ENCODE peak calls at places on chromosomes 16 and 17, in seven cellular contexts. G is thoracic aorta; M is body of pancreas; X is keratinocyte; C is ovary; Z is CD8-positive, alpha-beta memory T cell; E is cardiac muscle cell. T is an unnamed sample. For H3K4me1, the result is how much of the 10 kb centered on the place peaks cover.

GRCh38 chr17:3025421-3026124 is 37.8 kb downstream of the OR1D5 start:
- DNase-seq in G (no peak), X (no peak), M (no peak), E (no peak), Z (no peak), C (no peak), T (no peak)

GRCh38 chr17:61179316-61179715 is 220.3 kb upstream of the TBX2 start:
- DNase-seq in M (no peak), C (no peak), Z (no peak), G (no peak), X (no peak), E (no peak), T (no peak)

GRCh38 chr16:57994778-57995177 is 5.7 kb downstream of the ZNF319 start:
- DNase-seq in Z (peak), M (peak), C (no peak), X (no peak), G (no peak), E (peak), T (no peak)

GRCh38 chr16:86886651-86887050 is 308.3 kb downstream of the FOXL1 start:
- DNase-seq in C (no peak), G (no peak), X (no peak), Z (no peak), M (no peak), E (no peak), T (no peak)

GRCh38 chr17:37844158-37844976 is 79.8 kb upstream of the TBC1D3K start:
- DNase-seq in M (peak), C (no peak), E (peak), X (no peak), G (no peak), Z (no peak), T (no peak)

GRCh38 chr17:81058263-81058871 is 23.4 kb downstream of the BAIAP2 start:
- DNase-seq in C (no peak), G (no peak), X (no peak), E (no peak), Z (no peak), M (no peak), T (no peak)

GRCh38 chr16:66891797-66892196 is 11.5 kb downstream of the PDP2 start:
- DNase-seq in X (no peak), Z (no peak), G (no peak), C (no peak), M (no peak), E (no peak), T (no peak)

GRCh38 chr16:62034236-62035114 is 1.8 kb downstream of the CDH8 start:
- DNase-seq in E (no peak), Z (no peak), X (no peak), M (no peak), C (no peak), G (no peak), T (no peak)

GRCh38 chr17:61353615-61354014 is 46.0 kb upstream of the TBX2 start:
- DNase-seq in C (no peak), X (no peak), Z (no peak), M (no peak), G (no peak), E (no peak), T (no peak)

GRCh38 chr16:48206594-48207242 is 37.4 kb upstream of the LONP2 start:
- DNase-seq in G (no peak), C (no peak), E (peak), M (no peak), X (peak), Z (no peak), T (no peak)

GRCh38 chr16:57528499-57529323 is 7.7 kb downstream of the CCDC102A start:
- DNase-seq in X (no peak), E (no peak), G (no peak), Z (no peak), M (peak), C (peak), T (no peak)

GRCh38 chr17:9893606-9894005 is 11.5 kb downstream of the RCVRN start:
- DNase-seq in X (no peak), M (no peak), C (no peak), Z (no peak), E (peak), G (no peak), T (no peak)

GRCh38 chr16:46976550-46976949 is 3.1 kb upstream of the DNAJA2 start:
- DNase-seq in X (no peak), M (peak), Z (no peak), C (no peak), E (no peak), G (no peak), T (no peak)

GRCh38 chr16:27428035-27428785 is 26.2 kb downstream of the IL21R start:
- DNase-seq in Z (no peak), E (no peak), M (no peak), C (no peak), G (no peak), X (no peak), T (no peak)

GRCh38 chr17:18946536-18946935 is 5.4 kb upstream of the SLC5A10 start:
- DNase-seq in C (no peak), M (no peak), X (no peak), E (no peak), Z (no peak), G (no peak), T (no peak)

GRCh38 chr17:69763503-69763902 is 311.5 kb upstream of the KCNJ16 start:
- DNase-seq in C (no peak), E (peak), G (no peak), Z (no peak), M (no peak), X (no peak), T (no peak)

GRCh38 chr17:38556234-38556633 is 49.5 kb downstream of the SRCIN1 start:
- DNase-seq in M (no peak), Z (no peak), X (no peak), G (no peak), C (no peak), E (no peak), T (no peak)

GRCh38 chr17:50638572-50638850 is 3.8 kb downstream of the ABCC3 start:
- DNase-seq in C (no peak), X (no peak), G (no peak), E (no peak), Z (no peak), M (no peak), T (no peak)

GRCh38 chr17:28185658-28186057 is 133.3 kb upstream of the TMEM97 start:
- DNase-seq in M (no peak), G (no peak), C (no peak), E (no peak), Z (no peak), X (no peak), T (no peak)

GRCh38 chr16:58464916-58465731 is 34.8 kb upstream of the NDRG4 start:
- DNase-seq in G (no peak), C (no peak), M (no peak), X (no peak), E (no peak), Z (no peak), T (no peak)

GRCh38 chr17:36945959-36946725 is 2.6 kb upstream of the AATF start:
- DNase-seq in X (no peak), G (no peak), E (no peak), M (no peak), Z (no peak), C (no peak), T (no peak)

GRCh38 chr16:49283376-49284049 is 1.9 kb upstream of the CBLN1 start:
- DNase-seq in C (no peak), M (no peak), E (no peak), G (no peak), X (no peak), Z (no peak), T (no peak)

DNA sequence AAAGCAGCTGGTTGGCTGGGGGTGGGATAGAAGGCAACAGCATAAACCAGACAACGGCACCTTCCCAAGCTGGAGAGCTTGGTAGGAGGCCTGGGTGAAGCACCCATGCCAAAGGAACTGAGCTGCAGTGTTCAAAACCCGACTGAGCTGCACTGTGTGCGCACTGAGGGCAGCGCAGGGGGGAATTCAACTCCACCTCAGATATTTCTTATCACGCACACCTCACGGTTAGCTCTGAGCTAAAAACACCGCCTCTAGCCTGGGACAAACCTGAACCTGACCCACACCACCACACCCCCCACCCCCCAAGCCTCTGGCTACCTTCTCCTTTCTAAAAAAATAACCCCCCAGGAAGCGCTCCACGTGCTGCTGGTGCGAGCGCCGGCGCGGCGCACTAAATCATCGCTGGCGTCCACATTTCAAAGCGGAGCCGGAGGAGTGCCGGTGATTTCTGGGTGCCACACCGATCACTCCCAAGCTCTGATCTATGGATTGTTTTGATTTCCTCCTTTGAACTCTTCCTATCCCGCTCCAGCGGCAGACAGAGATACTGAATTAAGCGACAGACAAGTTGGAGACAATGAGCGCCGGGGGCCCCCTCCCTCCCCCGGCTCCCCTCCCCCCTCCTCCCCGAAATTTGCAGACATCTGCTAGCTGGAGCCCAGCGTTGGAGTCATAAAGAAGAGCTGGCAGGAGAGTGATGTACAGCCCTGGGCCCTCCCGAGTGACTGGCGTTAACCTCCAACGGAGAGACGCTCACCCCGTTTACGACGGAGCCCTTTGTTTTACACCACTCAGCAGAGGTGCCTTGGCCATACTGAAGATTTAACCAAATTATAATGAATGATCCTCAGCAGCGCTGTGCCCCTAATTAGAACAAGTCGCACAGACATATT is 85.0 kb downstream of the NOG start:
- DNase-seq in C (no peak), E (no peak), G (no peak), Z (no peak), X (no peak), M (no peak), T (no peak)
- H3K4me1 ChIP-seq in C (under half), E (under half), G (under half), Z (under half), X (half or more), M (under half), T (under half)

GRCh38 chr16:85793662-85794298 is 5.6 kb downstream of the EMC8 start:
- DNase-seq in G (no peak), C (no peak), M (peak), X (no peak), E (no peak), Z (no peak), T (no peak)
- H3K4me3 ChIP-seq in G (no peak), C (no peak), M (no peak), X (no peak), E (no peak), Z (no peak), T (no peak)

GRCh38 chr16:79278506-79278905 is 322.0 kb downstream of the MAF start:
- DNase-seq in X (no peak), M (no peak), E (no peak), C (no peak), G (no peak), Z (peak), T (no peak)
- H3K4me1 ChIP-seq in X (under half), M (under half), E (under half), C (under half), G (under half), Z (half or more), T (under half)

GRCh38 chr17:68288804-68289203 is 2.1 kb downstream of the SLC16A6 start:
- DNase-seq in M (no peak), C (no peak), E (no peak), Z (no peak), X (no peak), G (no peak), T (no peak)
- H3K4me3 ChIP-seq in M (no peak), C (no peak), E (no peak), Z (peak), X (no peak), G (no peak), T (peak)

DNA sequence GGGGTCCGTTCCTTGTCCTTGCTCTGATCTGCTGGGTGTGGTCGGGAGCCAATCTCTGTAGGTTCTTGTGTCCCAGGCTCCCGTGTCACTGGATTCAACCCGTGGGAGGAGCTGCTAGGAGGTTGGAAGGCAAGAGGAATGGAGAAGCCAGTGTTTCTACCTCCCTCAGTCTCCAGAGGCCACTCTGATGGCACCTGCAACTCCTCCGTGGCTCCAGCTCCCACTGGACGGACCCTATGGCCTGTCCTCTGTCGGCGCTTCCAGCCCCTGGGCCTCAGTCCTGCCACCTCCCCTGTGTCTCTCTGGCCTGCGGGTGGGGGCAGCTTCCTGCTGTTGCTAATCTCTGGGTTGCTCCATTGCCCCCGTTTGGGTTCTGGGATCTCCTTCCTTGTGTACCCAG is 71.1 kb downstream of the CMIP start:
- DNase-seq in G (no peak), X (no peak), M (no peak), C (no peak), E (no peak), Z (no peak), T (no peak)
- H3K4me1 ChIP-seq in G (under half), X (under half), M (under half), C (under half), E (under half), Z (under half), T (half or more)

GRCh38 chr16:88694221-88695087 is 8.1 kb upstream of the SNAI3 start:
- DNase-seq in X (no peak), Z (no peak), E (no peak), G (no peak), C (no peak), M (no peak), T (no peak)

GRCh38 chr16:88693420-88694177 is 7.3 kb upstream of the SNAI3 start:
- DNase-seq in G (no peak), Z (no peak), M (no peak), C (no peak), X (no peak), E (no peak), T (no peak)

GRCh38 chr16:88691924-88692560 is 5.7 kb upstream of the SNAI3 start:
- DNase-seq in X (no peak), E (no peak), G (no peak), C (no peak), M (no peak), Z (no peak), T (no peak)

GRCh38 chr16:88691129-88691813 is 5.0 kb upstream of the SNAI3 start:
- DNase-seq in M (no peak), X (no peak), G (no peak), C (no peak), E (no peak), Z (no peak), T (no peak)

DNA sequence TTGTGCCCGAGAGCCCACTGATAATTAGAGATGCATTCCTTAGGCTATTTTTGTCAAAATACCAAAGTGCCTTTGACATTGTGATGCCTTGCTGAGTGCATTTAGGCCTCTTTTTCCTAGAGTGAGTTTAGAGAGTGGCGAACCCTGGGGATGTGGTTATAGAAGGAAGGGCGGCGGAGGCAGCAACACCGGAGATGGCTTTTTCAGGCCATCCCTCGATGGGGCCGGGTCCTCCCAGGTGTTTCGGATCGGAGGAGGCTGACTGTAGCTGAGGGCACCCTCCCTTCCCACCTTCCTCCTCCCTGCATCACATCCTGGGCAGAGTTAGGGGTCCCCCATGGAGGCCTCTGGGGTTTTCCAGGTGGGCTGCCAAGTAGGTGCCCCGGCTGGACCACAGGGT is 6.6 kb upstream of the SNAI3 start:
- DNase-seq in M (no peak), Z (no peak), C (no peak), X (no peak), E (no peak), G (no peak), T (no peak)
- H3K4me3 ChIP-seq in M (no peak), Z (peak), C (no peak), X (no peak), E (no peak), G (no peak), T (no peak)

T was measured in esophagus squamous epithelium.